ENCODE peak calls at places on chromosomes 1 and 21, in six cellular contexts. F is GM12891, E is K562, M is transverse colon, H is sigmoid colon, O is HCT116. B is an unnamed sample.

GRCh38 chr1:108644984-108645383 is 15.9 kb downstream of the HENMT1 start:
- DNase-seq in M (peak), E (no peak), O (no peak), F (no peak), H (no peak), B (no peak)

GRCh38 chr1:43381609-43382008 is 8.0 kb downstream of the MED8 start:
- DNase-seq in H (no peak), M (no peak), O (no peak), F (no peak), E (no peak), B (no peak)

GRCh38 chr1:244368279-244368678 is 83.4 kb downstream of the ADSS2 start:
- DNase-seq in F (no peak), H (no peak), M (no peak), E (no peak), O (no peak), B (no peak)

GRCh38 chr1:212366901-212367300 is 47.8 kb downstream of the PACC1 start:
- DNase-seq in H (no peak), O (no peak), M (no peak), E (no peak), F (no peak), B (no peak)

GRCh38 chr1:206899717-206900116 is 2.5 kb downstream of the IL24 start:
- DNase-seq in H (no peak), F (no peak), M (no peak), E (no peak), O (no peak), B (no peak)

GRCh38 chr1:39639333-39640130 is at the start of gene HEYL:
- DNase-seq in H (peak), M (peak), E (peak), O (peak), F (peak), B (no peak)

GRCh38 chr1:199202331-199202730 is 563.5 kb downstream of the PTPRC start:
- DNase-seq in M (no peak), E (no peak), F (no peak), O (no peak), H (no peak), B (no peak)

GRCh38 chr1:96660503-96660902 is 61.1 kb upstream of the PTBP2 start:
- DNase-seq in H (no peak), E (no peak), O (no peak), M (no peak), F (no peak), B (no peak)

GRCh38 chr1:161091796-161092507 is 2.6 kb upstream of the NECTIN4 start:
- DNase-seq in O (no peak), E (no peak), H (no peak), M (no peak), F (no peak), B (no peak)

GRCh38 chr21:33976082-33976979 is 60.7 kb upstream of the ATP5PO start:
- DNase-seq in E (peak), M (peak), O (no peak), H (peak), F (no peak), B (no peak)

GRCh38 chr1:162406811-162407210 is 5.1 kb downstream of the SH2D1B start:
- DNase-seq in O (no peak), H (no peak), M (no peak), F (no peak), E (no peak), B (no peak)

GRCh38 chr1:6475381-6476133 is 9.6 kb upstream of the TNFRSF25 start:
- DNase-seq in O (no peak), F (peak), M (peak), E (peak), H (no peak), B (no peak)

GRCh38 chr21:26528882-26529281 is 44.2 kb downstream of the CYYR1 start:
- DNase-seq in O (no peak), E (no peak), H (no peak), F (no peak), M (no peak), B (no peak)

GRCh38 chr1:209485167-209485566 is 98.3 kb upstream of the CAMK1G start:
- DNase-seq in F (no peak), E (no peak), M (no peak), O (no peak), H (no peak), B (no peak)

GRCh38 chr1:51712590-51712989 is 95.7 kb downstream of the OSBPL9 start:
- DNase-seq in M (no peak), E (no peak), F (no peak), O (no peak), H (no peak), B (no peak)

GRCh38 chr1:97423397-97423796 is 497.4 kb downstream of the DPYD start:
- DNase-seq in O (no peak), H (no peak), F (no peak), M (no peak), E (no peak), B (no peak)

GRCh38 chr1:166128195-166128594 is 38.6 kb downstream of the FAM78B start:
- DNase-seq in F (no peak), O (no peak), E (no peak), H (no peak), M (no peak), B (no peak)

GRCh38 chr1:24830680-24831272 is 85.5 kb downstream of the CLIC4 start:
- DNase-seq in M (no peak), E (peak), H (no peak), F (no peak), O (peak), B (no peak)

GRCh38 chr1:94045465-94046056 is 75.4 kb downstream of the ABCA4 start:
- DNase-seq in H (peak), O (peak), F (peak), E (peak), M (peak), B (peak)

GRCh38 chr1:247843411-247843810 is 1.7 kb upstream of the OR11L1 start:
- DNase-seq in E (no peak), F (no peak), O (no peak), M (no peak), H (no peak), B (no peak)

GRCh38 chr1:226736001-226736907 is 2.8 kb downstream of the ITPKB start:
- DNase-seq in M (peak), F (no peak), O (no peak), E (no peak), H (peak), B (no peak)

GRCh38 chr1:241828576-241828975 is 19.4 kb upstream of the EXO1 start:
- DNase-seq in O (no peak), M (no peak), F (no peak), H (no peak), E (no peak), B (no peak)

GRCh38 chr1:234979316-234980223 is 149.1 kb downstream of the TOMM20 start:
- DNase-seq in E (no peak), O (no peak), H (peak), M (no peak), F (no peak), B (no peak)

GRCh38 chr1:201226859-201227488 is 36.4 kb downstream of the IGFN1 start:
- DNase-seq in H (no peak), E (no peak), M (no peak), O (no peak), F (no peak), B (peak)

GRCh38 chr1:22814176-22815042 is 103.8 kb downstream of the EPHB2 start:
- DNase-seq in M (peak), O (no peak), E (no peak), F (no peak), H (peak), B (no peak)

GRCh38 chr1:35220976-35221375 is 28.0 kb upstream of the SFPQ start:
- DNase-seq in O (peak), E (peak), H (no peak), F (peak), M (no peak), B (no peak)

GRCh38 chr1:33306061-33306460 is 14.8 kb downstream of the A3GALT2 start:
- DNase-seq in O (no peak), E (no peak), M (no peak), F (no peak), H (no peak), B (no peak)

GRCh38 chr1:48807599-48808260 is 31.0 kb upstream of the BEND5 start:
- DNase-seq in H (no peak), O (no peak), E (no peak), M (no peak), F (no peak), B (peak)

GRCh38 chr1:107451735-107452134 is 310.9 kb downstream of the NTNG1 start:
- DNase-seq in H (no peak), M (no peak), E (no peak), F (no peak), O (no peak), B (no peak)

GRCh38 chr1:53346814-53347176 is 18.9 kb upstream of the LRP8 start:
- DNase-seq in F (no peak), M (no peak), H (peak), E (no peak), O (no peak), B (no peak)

GRCh38 chr1:226708342-226708780 is 30.7 kb downstream of the ITPKB start:
- DNase-seq in H (peak), M (no peak), F (no peak), O (no peak), E (no peak), B (no peak)

GRCh38 chr1:23980725-23981063 is 567 bp upstream of the SRSF10 start:
- DNase-seq in O (peak), E (peak), M (peak), F (peak), H (no peak), B (no peak)

GRCh38 chr21:28283652-28284490 is 708.8 kb downstream of the LTN1 start:
- DNase-seq in E (no peak), F (no peak), M (no peak), O (no peak), H (no peak), B (no peak)

GRCh38 chr1:100494393-100495084 is 43.4 kb upstream of the GPR88 start:
- DNase-seq in H (no peak), E (no peak), F (no peak), M (no peak), O (no peak), B (no peak)

GRCh38 chr1:5725855-5726585 is 266.2 kb downstream of the NPHP4 start:
- DNase-seq in H (peak), M (no peak), E (no peak), F (no peak), O (no peak), B (no peak)

GRCh38 chr1:68433386-68433785 is 16.4 kb downstream of the RPE65 start:
- DNase-seq in H (no peak), M (no peak), F (no peak), E (no peak), O (no peak), B (no peak)

GRCh38 chr1:26913754-26914619 is at the start of gene NR0B2:
- DNase-seq in F (no peak), E (peak), M (peak), O (no peak), H (no peak), B (no peak)

GRCh38 chr1:203626910-203627246 is 246 bp downstream of the ATP2B4 start:
- DNase-seq in E (no peak), M (no peak), H (no peak), O (no peak), F (no peak), B (no peak)

GRCh38 chr1:203624341-203624712 is 2.3 kb upstream of the ATP2B4 start:
- DNase-seq in F (no peak), M (no peak), O (no peak), E (no peak), H (no peak), B (no peak)

GRCh38 chr1:203627819-203628184 is 1.2 kb downstream of the ATP2B4 start:
- DNase-seq in E (no peak), O (no peak), H (peak), M (peak), F (no peak), B (no peak)

GRCh38 chr1:203628185-203628996 is 1.8 kb downstream of the ATP2B4 start:
- DNase-seq in M (peak), F (no peak), E (no peak), H (peak), O (no peak), B (no peak)

DNA sequence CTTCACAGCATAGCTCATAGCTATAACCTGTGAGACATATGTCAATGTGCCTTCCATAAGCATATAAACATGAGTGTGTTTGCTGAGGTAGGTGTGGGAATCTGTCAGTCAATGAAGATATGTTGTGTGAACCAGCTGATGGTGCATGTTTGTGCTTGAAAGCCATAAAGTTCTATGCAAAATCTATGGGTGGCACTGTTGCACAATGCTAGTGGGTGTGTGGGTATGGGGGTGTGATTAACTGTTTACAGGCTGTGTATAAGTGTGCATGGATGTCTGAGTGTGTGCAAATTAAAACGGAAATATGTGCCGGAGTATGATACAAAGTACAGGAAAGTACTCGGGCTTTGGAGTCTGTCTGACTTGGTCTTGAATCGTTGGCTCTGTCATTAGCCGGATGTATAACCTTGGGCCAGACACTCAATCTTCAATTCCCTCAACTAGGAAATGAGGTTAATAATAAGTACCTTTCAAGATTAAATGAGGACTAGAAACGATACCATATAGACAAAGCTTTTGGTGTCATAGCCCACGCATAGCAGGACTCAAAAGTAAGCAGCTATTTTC is 926 bp upstream of the ATP2B4 start:
- DNase-seq in O (no peak), M (peak), F (no peak), H (no peak), E (peak), B (no peak)
- TF ChIP-seq POLR2AphosphoS5 in O (no peak), M (peak), F (no peak), H (no peak), E (no peak), B (peak)

DNA sequence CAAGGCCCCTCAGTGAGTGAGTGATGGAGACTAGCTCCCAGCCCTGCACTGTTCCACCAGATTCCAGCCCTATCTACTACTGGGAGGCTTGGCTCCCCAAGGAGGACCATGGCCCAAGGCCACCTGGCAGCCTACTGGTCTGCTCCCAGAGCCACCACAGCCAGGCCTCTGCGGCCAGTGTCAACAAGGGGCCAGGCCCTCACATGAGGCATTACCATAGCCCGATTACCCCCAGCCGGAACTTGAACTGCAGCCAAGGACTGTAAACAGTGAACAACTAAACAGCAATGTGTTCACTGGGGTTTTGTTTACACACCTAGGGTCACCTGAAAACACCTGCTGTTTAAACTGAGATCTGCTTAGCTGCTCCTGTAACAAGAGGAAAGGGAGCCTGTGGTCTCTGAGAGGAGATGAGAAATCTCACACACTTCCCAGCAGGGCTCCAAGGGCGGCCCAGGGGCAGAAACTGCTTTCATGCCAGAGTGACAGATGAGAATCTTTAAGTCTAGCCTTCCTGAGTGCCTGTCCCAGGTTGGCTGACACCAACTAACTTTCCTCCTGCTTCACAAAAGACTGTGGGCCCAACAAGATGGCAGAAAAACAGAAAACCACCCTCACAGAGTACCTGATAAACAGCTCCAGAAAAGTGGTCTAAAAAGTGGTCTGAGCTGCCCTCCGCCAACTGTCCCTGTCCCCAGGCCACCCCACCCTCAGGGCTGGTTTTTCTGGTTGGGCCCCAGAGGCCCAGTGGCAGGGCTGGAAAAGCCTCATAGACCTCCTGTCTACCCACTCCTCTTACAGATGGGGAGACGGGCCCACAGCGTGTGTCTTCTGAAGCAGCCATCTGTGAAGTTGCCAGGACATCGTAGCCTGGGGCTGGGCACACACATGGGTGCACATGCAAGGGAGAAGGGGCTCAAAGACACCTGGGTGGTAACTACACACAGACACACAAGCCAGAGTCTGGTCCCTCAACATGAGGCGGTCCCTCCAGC is 28.8 kb downstream of the MEF2D start:
- DNase-seq in M (peak), F (no peak), H (peak), O (no peak), E (no peak), B (no peak)
- TF ChIP-seq POLR2AphosphoS5 in M (peak), F (no peak), H (no peak), O (no peak), E (no peak), B (no peak)

GRCh38 chr1:117059678-117060440 is at the start of gene TTF2:
- DNase-seq in M (peak), O (peak), F (peak), H (peak), E (peak), B (peak)
- TF ChIP-seq POLR2AphosphoS5 in M (no peak), O (peak), F (peak), H (peak), E (peak), B (peak)

GRCh38 chr1:172442404-172442803 is 1.5 kb downstream of the PIGC start:
- DNase-seq in H (no peak), E (peak), M (no peak), O (no peak), F (no peak), B (no peak)

GRCh38 chr1:172442843-172443565 is 865 bp downstream of the PIGC start:
- DNase-seq in E (no peak), O (no peak), H (no peak), F (no peak), M (no peak), B (no peak)

GRCh38 chr1:172446547-172446946 is 2.7 kb upstream of the PIGC start:
- DNase-seq in O (no peak), H (no peak), F (no peak), M (no peak), E (no peak), B (peak)

GRCh38 chr1:172447641-172448040 is 3.8 kb upstream of the PIGC start:
- DNase-seq in O (no peak), H (no peak), F (no peak), E (no peak), M (no peak), B (peak)

DNA sequence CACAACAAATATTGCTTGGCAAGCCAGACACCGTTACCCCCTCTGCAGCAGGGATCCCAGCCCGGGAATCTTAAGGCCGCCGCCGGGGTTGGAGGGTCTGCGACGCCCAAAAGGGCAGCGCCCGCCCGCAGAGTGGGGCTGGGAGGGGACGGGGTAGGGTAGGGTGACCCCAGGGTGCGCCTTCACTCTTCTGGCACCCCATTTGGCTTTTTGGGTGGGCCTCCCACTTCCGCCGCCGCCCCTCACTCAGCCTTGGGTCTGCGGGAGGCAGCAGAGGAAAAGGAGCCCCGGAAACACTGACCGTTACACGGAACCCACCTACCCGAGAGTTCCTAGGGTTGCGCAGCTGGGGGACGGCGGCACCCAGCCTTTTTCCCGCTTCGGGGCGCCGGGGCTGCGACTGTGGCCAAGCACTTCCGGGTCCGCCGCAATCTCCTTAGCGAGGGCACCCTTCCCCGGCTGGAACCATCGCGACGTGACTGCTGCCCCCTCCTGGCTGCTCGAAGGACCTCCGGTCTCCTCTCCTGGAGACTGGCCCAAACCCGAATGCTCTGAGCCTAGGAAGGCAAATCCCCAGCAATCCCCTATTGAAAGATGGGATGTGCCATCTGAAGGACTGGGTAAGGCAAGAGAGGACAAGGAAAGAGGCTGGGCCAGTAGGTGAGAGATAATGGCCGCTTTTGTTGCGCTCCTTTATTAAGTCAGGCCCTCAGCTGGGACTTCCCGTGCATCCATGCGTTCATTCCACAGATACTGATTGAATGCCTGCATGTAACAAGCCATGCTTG is at the start of gene PIGC:
- DNase-seq in H (peak), E (peak), F (peak), M (peak), O (peak), B (peak)
- TF ChIP-seq POLR2AphosphoS5 in H (peak), E (peak), F (peak), M (peak), O (peak), B (peak)

GRCh38 chr1:186896211-186896610 is 67.5 kb downstream of the PLA2G4A start:
- DNase-seq in O (no peak), F (no peak), H (no peak), E (no peak), M (no peak), B (no peak)
- TF ChIP-seq POLR2AphosphoS5 in O (no peak), F (no peak), H (no peak), E (no peak), M (no peak), B (no peak)

DNA sequence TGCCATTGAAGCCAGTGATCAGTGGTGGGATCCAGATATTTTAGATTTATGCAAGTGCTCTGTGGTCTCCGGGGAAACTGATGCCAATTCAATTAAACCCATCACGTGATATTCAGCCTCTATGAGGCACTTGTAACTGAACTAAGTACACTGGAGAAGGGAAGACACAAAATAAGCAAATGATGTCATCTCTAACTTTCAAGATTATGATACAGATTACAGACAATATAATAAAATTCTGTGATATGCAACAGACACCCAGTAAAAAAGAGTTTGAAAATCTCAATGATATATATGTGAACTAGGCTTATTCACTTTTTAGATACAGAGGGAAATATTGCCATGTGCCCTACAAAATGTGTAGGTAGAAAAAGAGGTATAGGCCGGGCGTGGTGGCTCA is 102.9 kb upstream of the GREM2 start:
- DNase-seq in H (no peak), F (no peak), E (no peak), M (no peak), O (no peak), B (no peak)
- TF ChIP-seq POLR2AphosphoS5 in H (no peak), F (no peak), E (no peak), M (no peak), O (no peak), B (no peak)

GRCh38 chr1:3515774-3516480 is 61.5 kb downstream of the ARHGEF16 start:
- DNase-seq in E (no peak), H (no peak), F (no peak), M (no peak), O (no peak), B (no peak)
- TF ChIP-seq POLR2AphosphoS5 in E (no peak), H (peak), F (no peak), M (no peak), O (no peak), B (no peak)

GRCh38 chr1:58836396-58836795 is 52.5 kb upstream of the JUN start:
- DNase-seq in F (no peak), H (no peak), E (no peak), O (no peak), M (no peak), B (no peak)
- TF ChIP-seq POLR2AphosphoS5 in F (no peak), H (no peak), E (no peak), O (no peak), M (no peak), B (no peak)